ENCODE peak calls at places on chromosomes 16 and 17, in nine cellular contexts. One of them, this sample, is unnamed.

GRCh38 chr16:9016824-9017223 is 53.1 kb upstream of the USP7 start:
- DNase-seq in HCT116: no peak
- DNase-seq in ovary: no peak
- DNase-seq in GM12878: no peak
- DNase-seq in right lobe of liver: no peak
- DNase-seq in Peyer's patch: no peak
- DNase-seq in adrenal gland: no peak
- DNase-seq in heart left ventricle: no peak
- DNase-seq in stomach: no peak
- DNase-seq in this sample: no peak

GRCh38 chr16:85399583-85400284 is 213.4 kb upstream of the GSE1 start:
- DNase-seq in HCT116: no peak
- DNase-seq in ovary: no peak
- DNase-seq in GM12878: no peak
- DNase-seq in right lobe of liver: no peak
- DNase-seq in Peyer's patch: no peak
- DNase-seq in adrenal gland: peak
- DNase-seq in heart left ventricle: peak
- DNase-seq in stomach: no peak
- DNase-seq in this sample: no peak

GRCh38 chr16:82061861-82062525 is 26.9 kb downstream of the HSD17B2 start:
- DNase-seq in HCT116: peak
- DNase-seq in ovary: no peak
- DNase-seq in GM12878: no peak
- DNase-seq in right lobe of liver: no peak
- DNase-seq in Peyer's patch: peak
- DNase-seq in adrenal gland: peak
- DNase-seq in heart left ventricle: no peak
- DNase-seq in stomach: no peak
- DNase-seq in this sample: no peak

GRCh38 chr17:12665263-12666210 is at the start of gene MYOCD:
- DNase-seq in HCT116: no peak
- DNase-seq in ovary: peak
- DNase-seq in GM12878: no peak
- DNase-seq in right lobe of liver: peak
- DNase-seq in Peyer's patch: no peak
- DNase-seq in adrenal gland: peak
- DNase-seq in heart left ventricle: peak
- DNase-seq in stomach: peak
- DNase-seq in this sample: no peak

GRCh38 chr17:2337811-2338657 is 733 bp downstream of the SGSM2 start:
- DNase-seq in HCT116: no peak
- DNase-seq in ovary: peak
- DNase-seq in GM12878: no peak
- DNase-seq in right lobe of liver: peak
- DNase-seq in Peyer's patch: peak
- DNase-seq in adrenal gland: peak
- DNase-seq in heart left ventricle: peak
- DNase-seq in stomach: peak
- DNase-seq in this sample: peak

GRCh38 chr17:9644910-9645751 is at the start of gene USP43:
- DNase-seq in HCT116: peak
- DNase-seq in ovary: no peak
- DNase-seq in GM12878: no peak
- DNase-seq in right lobe of liver: peak
- DNase-seq in Peyer's patch: peak
- DNase-seq in adrenal gland: peak
- DNase-seq in heart left ventricle: no peak
- DNase-seq in stomach: peak
- DNase-seq in this sample: peak

GRCh38 chr16:6016530-6017184 is 919.1 kb upstream of the EEF2KMT start:
- DNase-seq in HCT116: no peak
- DNase-seq in ovary: no peak
- DNase-seq in GM12878: no peak
- DNase-seq in right lobe of liver: no peak
- DNase-seq in Peyer's patch: no peak
- DNase-seq in adrenal gland: no peak
- DNase-seq in heart left ventricle: no peak
- DNase-seq in stomach: no peak
- DNase-seq in this sample: no peak

GRCh38 chr17:7475764-7476422 is 3.5 kb downstream of the ZBTB4 start:
- DNase-seq in HCT116: no peak
- DNase-seq in ovary: no peak
- DNase-seq in GM12878: no peak
- DNase-seq in right lobe of liver: no peak
- DNase-seq in Peyer's patch: peak
- DNase-seq in adrenal gland: peak
- DNase-seq in heart left ventricle: peak
- DNase-seq in stomach: no peak
- DNase-seq in this sample: no peak

GRCh38 chr17:15409721-15410247 is 57.6 kb downstream of the CDRT4 start:
- DNase-seq in HCT116: no peak
- DNase-seq in ovary: peak
- DNase-seq in GM12878: no peak
- DNase-seq in right lobe of liver: no peak
- DNase-seq in Peyer's patch: no peak
- DNase-seq in adrenal gland: no peak
- DNase-seq in heart left ventricle: no peak
- DNase-seq in stomach: no peak
- DNase-seq in this sample: no peak

GRCh38 chr17:80850817-80851216 is 140.8 kb upstream of the CHMP6 start:
- DNase-seq in HCT116: no peak
- DNase-seq in ovary: no peak
- DNase-seq in GM12878: no peak
- DNase-seq in right lobe of liver: no peak
- DNase-seq in Peyer's patch: no peak
- DNase-seq in adrenal gland: no peak
- DNase-seq in heart left ventricle: peak
- DNase-seq in stomach: no peak
- DNase-seq in this sample: no peak

GRCh38 chr16:21301168-21301894 is 23.2 kb upstream of the CRYM start:
- DNase-seq in HCT116: peak
- DNase-seq in ovary: peak
- DNase-seq in GM12878: peak
- DNase-seq in right lobe of liver: peak
- DNase-seq in Peyer's patch: peak
- DNase-seq in adrenal gland: peak
- DNase-seq in heart left ventricle: peak
- DNase-seq in stomach: peak
- DNase-seq in this sample: peak

GRCh38 chr16:21302898-21303528 is 24.9 kb upstream of the CRYM start:
- DNase-seq in HCT116: peak
- DNase-seq in ovary: no peak
- DNase-seq in GM12878: peak
- DNase-seq in right lobe of liver: no peak
- DNase-seq in Peyer's patch: peak
- DNase-seq in adrenal gland: no peak
- DNase-seq in heart left ventricle: no peak
- DNase-seq in stomach: no peak
- DNase-seq in this sample: no peak

GRCh38 chr16:21301895-21302291 is 23.8 kb upstream of the CRYM start:
- DNase-seq in HCT116: no peak
- DNase-seq in ovary: no peak
- DNase-seq in GM12878: no peak
- DNase-seq in right lobe of liver: no peak
- DNase-seq in Peyer's patch: no peak
- DNase-seq in adrenal gland: no peak
- DNase-seq in heart left ventricle: no peak
- DNase-seq in stomach: no peak
- DNase-seq in this sample: no peak

GRCh38 chr16:21302454-21302853 is 24.4 kb upstream of the CRYM start:
- DNase-seq in HCT116: no peak
- DNase-seq in ovary: no peak
- DNase-seq in GM12878: no peak
- DNase-seq in right lobe of liver: no peak
- DNase-seq in Peyer's patch: no peak
- DNase-seq in adrenal gland: no peak
- DNase-seq in heart left ventricle: no peak
- DNase-seq in stomach: no peak
- DNase-seq in this sample: no peak

GRCh38 chr16:21300309-21301167 is 22.4 kb upstream of the CRYM start:
- DNase-seq in HCT116: peak
- DNase-seq in ovary: peak
- DNase-seq in GM12878: peak
- DNase-seq in right lobe of liver: peak
- DNase-seq in Peyer's patch: peak
- DNase-seq in adrenal gland: peak
- DNase-seq in heart left ventricle: peak
- DNase-seq in stomach: peak
- DNase-seq in this sample: peak
- TF ChIP-seq POLR2A in HCT116: peak
- TF ChIP-seq POLR2A in ovary: no peak
- TF ChIP-seq POLR2A in GM12878: no peak
- TF ChIP-seq POLR2A in right lobe of liver: peak
- TF ChIP-seq POLR2A in Peyer's patch: no peak
- TF ChIP-seq POLR2A in adrenal gland: no peak
- TF ChIP-seq POLR2A in heart left ventricle: peak
- TF ChIP-seq POLR2A in stomach: no peak
- TF ChIP-seq POLR2A in this sample: peak

GRCh38 chr17:58960068-58960467 is 146.6 kb downstream of the TRIM37 start:
- DNase-seq in HCT116: peak
- DNase-seq in ovary: no peak
- DNase-seq in GM12878: no peak
- DNase-seq in right lobe of liver: no peak
- DNase-seq in Peyer's patch: no peak
- DNase-seq in adrenal gland: peak
- DNase-seq in heart left ventricle: no peak
- DNase-seq in stomach: no peak
- DNase-seq in this sample: peak
- TF ChIP-seq CTCF in HCT116: peak
- TF ChIP-seq CTCF in ovary: no peak
- TF ChIP-seq CTCF in GM12878: peak
- TF ChIP-seq CTCF in right lobe of liver: peak
- TF ChIP-seq CTCF in Peyer's patch: no peak
- TF ChIP-seq CTCF in adrenal gland: peak
- TF ChIP-seq CTCF in heart left ventricle: no peak
- TF ChIP-seq CTCF in stomach: no peak
- TF ChIP-seq CTCF in this sample: peak

GRCh38 chr17:51687887-51688286 is 427.5 kb downstream of the UTP18 start:
- DNase-seq in HCT116: no peak
- DNase-seq in ovary: no peak
- DNase-seq in GM12878: no peak
- DNase-seq in right lobe of liver: no peak
- DNase-seq in Peyer's patch: no peak
- DNase-seq in adrenal gland: no peak
- DNase-seq in heart left ventricle: no peak
- DNase-seq in stomach: no peak
- DNase-seq in this sample: no peak
- TF ChIP-seq POLR2A in HCT116: no peak
- TF ChIP-seq POLR2A in ovary: no peak
- TF ChIP-seq POLR2A in GM12878: no peak
- TF ChIP-seq POLR2A in right lobe of liver: no peak
- TF ChIP-seq POLR2A in Peyer's patch: no peak
- TF ChIP-seq POLR2A in adrenal gland: no peak
- TF ChIP-seq POLR2A in heart left ventricle: no peak
- TF ChIP-seq POLR2A in stomach: no peak
- TF ChIP-seq POLR2A in this sample: no peak

GRCh38 chr16:14307623-14308356 is 236.7 kb downstream of the MRTFB start:
- DNase-seq in HCT116: no peak
- DNase-seq in ovary: no peak
- DNase-seq in GM12878: no peak
- DNase-seq in right lobe of liver: peak
- DNase-seq in Peyer's patch: no peak
- DNase-seq in adrenal gland: peak
- DNase-seq in heart left ventricle: peak
- DNase-seq in stomach: no peak
- DNase-seq in this sample: no peak
- TF ChIP-seq CTCF in HCT116: no peak
- TF ChIP-seq CTCF in ovary: no peak
- TF ChIP-seq CTCF in GM12878: no peak
- TF ChIP-seq CTCF in right lobe of liver: no peak
- TF ChIP-seq CTCF in Peyer's patch: no peak
- TF ChIP-seq CTCF in adrenal gland: no peak
- TF ChIP-seq CTCF in heart left ventricle: no peak
- TF ChIP-seq CTCF in stomach: no peak
- TF ChIP-seq CTCF in this sample: no peak

DNA sequence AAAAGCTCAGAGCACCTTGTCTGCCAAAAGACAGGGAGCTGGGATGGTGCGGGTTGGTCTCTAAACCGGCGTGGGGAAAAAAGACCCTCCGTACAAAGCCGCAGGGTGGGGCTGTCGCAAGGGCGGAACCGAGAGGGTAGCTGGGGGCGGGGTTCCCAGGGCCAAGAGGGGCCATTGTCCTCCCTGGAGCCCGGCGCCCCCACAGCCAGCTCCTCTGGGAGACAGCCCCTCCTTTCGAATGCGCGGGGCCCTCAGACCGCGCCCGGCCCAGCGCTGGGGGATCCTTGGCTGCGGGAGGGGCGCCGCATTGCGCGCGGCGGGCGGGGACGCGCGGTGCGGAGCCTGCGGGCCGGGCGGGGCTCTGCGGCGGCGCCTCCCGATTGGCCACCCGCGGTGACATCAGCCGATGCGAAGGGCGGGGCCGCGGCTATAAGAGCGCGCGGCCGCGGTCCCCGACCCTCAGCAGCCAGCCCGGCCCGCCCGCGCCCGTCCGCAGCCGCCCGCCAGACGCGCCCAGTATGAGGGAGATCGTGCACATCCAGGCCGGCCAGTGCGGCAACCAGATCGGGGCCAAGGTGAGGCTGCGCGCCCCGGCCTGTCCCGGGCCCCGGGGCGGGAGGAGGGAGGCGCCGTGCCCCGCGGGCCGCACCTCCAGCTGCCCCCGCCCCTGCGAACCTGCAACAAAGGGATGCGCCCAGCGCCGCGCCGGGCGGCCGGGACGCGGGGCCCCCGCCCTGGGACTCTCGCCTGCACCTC is at the start of gene TUBB3:
- DNase-seq in HCT116: peak
- DNase-seq in ovary: peak
- DNase-seq in GM12878: no peak
- DNase-seq in right lobe of liver: peak
- DNase-seq in Peyer's patch: no peak
- DNase-seq in adrenal gland: peak
- DNase-seq in heart left ventricle: peak
- DNase-seq in stomach: peak
- DNase-seq in this sample: peak
- TF ChIP-seq POLR2A in HCT116: peak
- TF ChIP-seq POLR2A in ovary: no peak
- TF ChIP-seq POLR2A in GM12878: peak
- TF ChIP-seq POLR2A in right lobe of liver: peak
- TF ChIP-seq POLR2A in Peyer's patch: peak
- TF ChIP-seq POLR2A in adrenal gland: peak
- TF ChIP-seq POLR2A in heart left ventricle: peak
- TF ChIP-seq POLR2A in stomach: no peak
- TF ChIP-seq POLR2A in this sample: peak

This sample was measured in prostate gland.